ENCODE peak calls at places on chromosomes 16 and 17, in nine cellular contexts. One of them, this sample, is unnamed.

GRCh38 chr16:10970065-10970464 is 25.7 kb downstream of the CLEC16A start:
- DNase-seq in left ventricle myocardium inferior: no peak
- DNase-seq in CD4-positive, alpha-beta T cell: no peak
- DNase-seq in psoas muscle: no peak
- DNase-seq in MM.1S: no peak
- DNase-seq in OCI-LY7: no peak
- DNase-seq in lower leg skin: no peak
- DNase-seq in progenitor cell of endocrine pancreas: no peak
- DNase-seq in fibroblast of mammary gland: peak; percentile 57
- DNase-seq in this sample: no peak

GRCh38 chr16:81623365-81624102 is 155.6 kb upstream of the PLCG2 start:
- DNase-seq in OCI-LY7: peak; percentile 72
- DNase-seq in lower leg skin: no peak
- DNase-seq in progenitor cell of endocrine pancreas: no peak
- DNase-seq in left ventricle myocardium inferior: no peak
- DNase-seq in psoas muscle: no peak
- DNase-seq in MM.1S: peak; percentile 65
- DNase-seq in CD4-positive, alpha-beta T cell: peak; percentile 43
- DNase-seq in fibroblast of mammary gland: peak; percentile 54
- DNase-seq in this sample: peak; percentile 66

GRCh38 chr16:86363057-86363490 is 147.3 kb upstream of the FOXF1 start:
- DNase-seq in psoas muscle: no peak
- DNase-seq in lower leg skin: no peak
- DNase-seq in MM.1S: no peak
- DNase-seq in CD4-positive, alpha-beta T cell: no peak
- DNase-seq in OCI-LY7: no peak
- DNase-seq in progenitor cell of endocrine pancreas: no peak
- DNase-seq in left ventricle myocardium inferior: no peak
- DNase-seq in fibroblast of mammary gland: peak; percentile 96
- DNase-seq in this sample: no peak

GRCh38 chr17:48503747-48504146 is 27.1 kb downstream of the HOXB1 start:
- DNase-seq in lower leg skin: no peak
- DNase-seq in CD4-positive, alpha-beta T cell: no peak
- DNase-seq in MM.1S: no peak
- DNase-seq in progenitor cell of endocrine pancreas: no peak
- DNase-seq in left ventricle myocardium inferior: no peak
- DNase-seq in fibroblast of mammary gland: no peak
- DNase-seq in OCI-LY7: no peak
- DNase-seq in psoas muscle: no peak
- DNase-seq in this sample: no peak

GRCh38 chr17:73641779-73642580 is 2.3 kb downstream of the SDK2 start:
- DNase-seq in psoas muscle: peak; percentile 34
- DNase-seq in CD4-positive, alpha-beta T cell: no peak
- DNase-seq in MM.1S: no peak
- DNase-seq in fibroblast of mammary gland: no peak
- DNase-seq in left ventricle myocardium inferior: no peak
- DNase-seq in progenitor cell of endocrine pancreas: no peak
- DNase-seq in OCI-LY7: peak; percentile 33
- DNase-seq in lower leg skin: no peak
- DNase-seq in this sample: no peak

GRCh38 chr17:82204831-82205719 is 7.6 kb downstream of the CCDC57 start:
- DNase-seq in OCI-LY7: no peak
- DNase-seq in CD4-positive, alpha-beta T cell: no peak
- DNase-seq in lower leg skin: no peak
- DNase-seq in psoas muscle: no peak
- DNase-seq in progenitor cell of endocrine pancreas: no peak
- DNase-seq in fibroblast of mammary gland: peak; percentile 87
- DNase-seq in MM.1S: no peak
- DNase-seq in left ventricle myocardium inferior: no peak
- DNase-seq in this sample: no peak

GRCh38 chr17:31853911-31854470 is 5.1 kb downstream of the COPRS start:
- DNase-seq in lower leg skin: no peak
- DNase-seq in progenitor cell of endocrine pancreas: no peak
- DNase-seq in MM.1S: no peak
- DNase-seq in OCI-LY7: no peak
- DNase-seq in psoas muscle: no peak
- DNase-seq in left ventricle myocardium inferior: no peak
- DNase-seq in CD4-positive, alpha-beta T cell: no peak
- DNase-seq in fibroblast of mammary gland: no peak
- DNase-seq in this sample: no peak

GRCh38 chr17:29620271-29620670 is 2.4 kb downstream of the CORO6 start:
- DNase-seq in CD4-positive, alpha-beta T cell: no peak
- DNase-seq in MM.1S: no peak
- DNase-seq in left ventricle myocardium inferior: no peak
- DNase-seq in lower leg skin: no peak
- DNase-seq in psoas muscle: peak; percentile 85
- DNase-seq in fibroblast of mammary gland: peak; percentile 48
- DNase-seq in OCI-LY7: no peak
- DNase-seq in progenitor cell of endocrine pancreas: no peak
- DNase-seq in this sample: no peak

GRCh38 chr17:70296456-70296855 is 127.1 kb downstream of the KCNJ2 start:
- DNase-seq in psoas muscle: no peak
- DNase-seq in CD4-positive, alpha-beta T cell: no peak
- DNase-seq in OCI-LY7: no peak
- DNase-seq in MM.1S: no peak
- DNase-seq in lower leg skin: no peak
- DNase-seq in left ventricle myocardium inferior: no peak
- DNase-seq in progenitor cell of endocrine pancreas: no peak
- DNase-seq in fibroblast of mammary gland: no peak
- DNase-seq in this sample: no peak

GRCh38 chr17:28982191-28982793 is 23.5 kb downstream of the SEZ6 start:
- DNase-seq in progenitor cell of endocrine pancreas: no peak
- DNase-seq in MM.1S: peak; percentile 87
- DNase-seq in CD4-positive, alpha-beta T cell: peak; percentile 21
- DNase-seq in left ventricle myocardium inferior: no peak
- DNase-seq in OCI-LY7: peak; percentile 84
- DNase-seq in fibroblast of mammary gland: no peak
- DNase-seq in lower leg skin: peak; percentile 35
- DNase-seq in psoas muscle: no peak
- DNase-seq in this sample: peak; percentile 62

GRCh38 chr17:16980813-16981731 is 9.2 kb upstream of the TNFRSF13B start:
- DNase-seq in MM.1S: peak; percentile 4
- DNase-seq in lower leg skin: no peak
- DNase-seq in psoas muscle: peak; percentile 40
- DNase-seq in OCI-LY7: no peak
- DNase-seq in fibroblast of mammary gland: peak; percentile 8
- DNase-seq in progenitor cell of endocrine pancreas: no peak
- DNase-seq in CD4-positive, alpha-beta T cell: no peak
- DNase-seq in left ventricle myocardium inferior: no peak
- DNase-seq in this sample: peak; percentile 72

GRCh38 chr16:50451951-50452508 is 83.2 kb upstream of the BRD7 start:
- DNase-seq in MM.1S: no peak
- DNase-seq in left ventricle myocardium inferior: no peak
- DNase-seq in fibroblast of mammary gland: no peak
- DNase-seq in OCI-LY7: no peak
- DNase-seq in progenitor cell of endocrine pancreas: no peak
- DNase-seq in psoas muscle: no peak
- DNase-seq in lower leg skin: no peak
- DNase-seq in CD4-positive, alpha-beta T cell: no peak
- DNase-seq in this sample: no peak

GRCh38 chr16:26569793-26570192 is 496.9 kb upstream of the C16orf82 start:
- DNase-seq in fibroblast of mammary gland: no peak
- DNase-seq in lower leg skin: no peak
- DNase-seq in MM.1S: peak; percentile 43
- DNase-seq in left ventricle myocardium inferior: no peak
- DNase-seq in CD4-positive, alpha-beta T cell: no peak
- DNase-seq in progenitor cell of endocrine pancreas: no peak
- DNase-seq in psoas muscle: no peak
- DNase-seq in OCI-LY7: peak; percentile 46
- DNase-seq in this sample: no peak
- TF ChIP-seq CTCF in fibroblast of mammary gland: no peak
- TF ChIP-seq CTCF in lower leg skin: no peak
- TF ChIP-seq CTCF in MM.1S: peak; percentile 54
- TF ChIP-seq CTCF in left ventricle myocardium inferior: peak; percentile 44
- TF ChIP-seq CTCF in CD4-positive, alpha-beta T cell: no peak
- TF ChIP-seq CTCF in progenitor cell of endocrine pancreas: peak; percentile 54
- TF ChIP-seq CTCF in psoas muscle: peak; percentile 11
- TF ChIP-seq CTCF in OCI-LY7: peak; percentile 83
- TF ChIP-seq CTCF in this sample: peak; percentile 34

GRCh38 chr16:67426022-67426421 is 4.9 kb upstream of the HSD11B2 start:
- DNase-seq in OCI-LY7: no peak
- DNase-seq in MM.1S: no peak
- DNase-seq in CD4-positive, alpha-beta T cell: no peak
- DNase-seq in lower leg skin: no peak
- DNase-seq in psoas muscle: no peak
- DNase-seq in fibroblast of mammary gland: no peak
- DNase-seq in progenitor cell of endocrine pancreas: no peak
- DNase-seq in left ventricle myocardium inferior: no peak
- DNase-seq in this sample: no peak
- TF ChIP-seq CTCF in OCI-LY7: no peak
- TF ChIP-seq CTCF in MM.1S: no peak
- TF ChIP-seq CTCF in CD4-positive, alpha-beta T cell: no peak
- TF ChIP-seq CTCF in lower leg skin: no peak
- TF ChIP-seq CTCF in psoas muscle: no peak
- TF ChIP-seq CTCF in fibroblast of mammary gland: no peak
- TF ChIP-seq CTCF in progenitor cell of endocrine pancreas: no peak
- TF ChIP-seq CTCF in left ventricle myocardium inferior: no peak
- TF ChIP-seq CTCF in this sample: no peak

DNA sequence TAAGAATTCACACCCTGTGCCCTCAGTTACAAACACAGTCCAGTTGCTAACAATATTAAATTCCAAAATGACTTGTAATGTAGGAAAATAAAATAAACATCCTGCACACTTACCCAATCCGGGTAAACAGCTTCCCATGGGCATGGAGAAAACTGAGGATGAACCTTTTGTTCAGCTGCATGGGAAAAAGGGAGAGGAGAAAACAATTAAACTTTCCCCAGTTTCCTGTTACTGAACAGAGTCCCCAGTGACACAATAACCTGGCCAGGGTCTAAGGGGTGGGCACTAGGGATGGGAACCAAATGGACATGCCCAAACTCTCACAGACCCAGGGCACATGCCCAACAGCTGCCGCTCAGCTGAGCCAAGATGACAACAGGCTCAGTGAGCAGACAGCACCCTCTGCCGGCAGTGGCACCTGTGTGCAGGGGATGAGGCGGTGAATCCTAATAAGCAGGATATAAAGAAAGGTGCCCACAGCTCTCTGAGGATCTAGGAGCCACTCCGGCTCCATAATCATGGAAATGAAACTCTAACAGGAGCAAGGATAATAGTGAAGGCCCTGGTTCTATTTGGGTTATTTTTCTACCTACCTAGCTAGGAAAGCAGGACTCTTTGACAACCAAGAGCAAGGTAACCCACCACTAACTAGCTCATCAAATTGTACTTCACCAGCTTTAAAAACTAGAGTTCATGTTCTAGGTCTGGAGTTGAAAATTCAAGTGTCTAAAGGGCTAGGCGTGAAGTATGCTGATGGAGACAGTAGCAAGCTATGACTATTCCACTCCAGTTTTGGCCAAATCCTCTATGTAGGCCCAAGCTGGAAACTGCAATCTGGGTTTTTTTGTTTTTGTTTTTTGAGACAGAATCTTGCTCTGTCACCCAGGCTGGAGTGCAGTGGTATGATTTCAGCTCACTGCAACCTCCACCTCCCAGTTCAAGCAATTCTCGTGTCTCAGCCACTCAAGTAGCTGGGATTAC is 58.8 kb downstream of the SMG6 start:
- DNase-seq in left ventricle myocardium inferior: peak; percentile 84
- DNase-seq in MM.1S: peak; percentile 83
- DNase-seq in lower leg skin: peak; percentile 88
- DNase-seq in OCI-LY7: peak; percentile 84
- DNase-seq in CD4-positive, alpha-beta T cell: peak; percentile 78
- DNase-seq in psoas muscle: peak; percentile 95
- DNase-seq in progenitor cell of endocrine pancreas: peak; percentile 63
- DNase-seq in fibroblast of mammary gland: peak; percentile 96
- DNase-seq in this sample: peak; percentile 78
- TF ChIP-seq CTCF in left ventricle myocardium inferior: peak; percentile 99
- TF ChIP-seq CTCF in MM.1S: peak; percentile 98
- TF ChIP-seq CTCF in lower leg skin: peak; percentile 66
- TF ChIP-seq CTCF in OCI-LY7: peak; percentile 99
- TF ChIP-seq CTCF in CD4-positive, alpha-beta T cell: peak; percentile 94
- TF ChIP-seq CTCF in psoas muscle: peak; percentile 99
- TF ChIP-seq CTCF in progenitor cell of endocrine pancreas: peak; percentile 91
- TF ChIP-seq CTCF in fibroblast of mammary gland: peak; percentile 99
- TF ChIP-seq CTCF in this sample: peak; percentile 100

GRCh38 chr17:18323007-18323406 is 7.9 kb downstream of the SMCR8 start:
- DNase-seq in MM.1S: no peak
- DNase-seq in progenitor cell of endocrine pancreas: no peak
- DNase-seq in CD4-positive, alpha-beta T cell: no peak
- DNase-seq in OCI-LY7: peak; percentile 25
- DNase-seq in lower leg skin: no peak
- DNase-seq in left ventricle myocardium inferior: no peak
- DNase-seq in fibroblast of mammary gland: peak; percentile 53
- DNase-seq in psoas muscle: no peak
- DNase-seq in this sample: no peak
- TF ChIP-seq CTCF in MM.1S: peak; percentile 6
- TF ChIP-seq CTCF in progenitor cell of endocrine pancreas: no peak
- TF ChIP-seq CTCF in CD4-positive, alpha-beta T cell: no peak
- TF ChIP-seq CTCF in OCI-LY7: peak; percentile 62
- TF ChIP-seq CTCF in lower leg skin: no peak
- TF ChIP-seq CTCF in left ventricle myocardium inferior: no peak
- TF ChIP-seq CTCF in fibroblast of mammary gland: peak; percentile 13
- TF ChIP-seq CTCF in psoas muscle: no peak
- TF ChIP-seq CTCF in this sample: no peak

GRCh38 chr16:22253272-22253671 is 43.9 kb upstream of the POLR3E start:
- DNase-seq in psoas muscle: no peak
- DNase-seq in fibroblast of mammary gland: no peak
- DNase-seq in lower leg skin: no peak
- DNase-seq in MM.1S: no peak
- DNase-seq in left ventricle myocardium inferior: no peak
- DNase-seq in OCI-LY7: no peak
- DNase-seq in progenitor cell of endocrine pancreas: no peak
- DNase-seq in CD4-positive, alpha-beta T cell: no peak
- DNase-seq in this sample: no peak

GRCh38 chr16:22250522-22250921 is 44.4 kb downstream of the EEF2K start:
- DNase-seq in psoas muscle: peak; percentile 64
- DNase-seq in left ventricle myocardium inferior: no peak
- DNase-seq in lower leg skin: no peak
- DNase-seq in fibroblast of mammary gland: peak; percentile 45
- DNase-seq in MM.1S: no peak
- DNase-seq in OCI-LY7: no peak
- DNase-seq in CD4-positive, alpha-beta T cell: no peak
- DNase-seq in progenitor cell of endocrine pancreas: no peak
- DNase-seq in this sample: no peak

GRCh38 chr16:22257440-22257839 is 39.8 kb upstream of the POLR3E start:
- DNase-seq in OCI-LY7: no peak
- DNase-seq in CD4-positive, alpha-beta T cell: no peak
- DNase-seq in psoas muscle: no peak
- DNase-seq in MM.1S: no peak
- DNase-seq in progenitor cell of endocrine pancreas: no peak
- DNase-seq in left ventricle myocardium inferior: no peak
- DNase-seq in lower leg skin: no peak
- DNase-seq in fibroblast of mammary gland: no peak
- DNase-seq in this sample: no peak

GRCh38 chr16:22252317-22252716 is 44.9 kb upstream of the POLR3E start:
- DNase-seq in fibroblast of mammary gland: no peak
- DNase-seq in psoas muscle: no peak
- DNase-seq in lower leg skin: no peak
- DNase-seq in OCI-LY7: no peak
- DNase-seq in left ventricle myocardium inferior: no peak
- DNase-seq in MM.1S: no peak
- DNase-seq in CD4-positive, alpha-beta T cell: no peak
- DNase-seq in progenitor cell of endocrine pancreas: no peak
- DNase-seq in this sample: no peak

GRCh38 chr16:22255335-22255734 is 41.9 kb upstream of the POLR3E start:
- DNase-seq in lower leg skin: no peak
- DNase-seq in MM.1S: no peak
- DNase-seq in psoas muscle: no peak
- DNase-seq in fibroblast of mammary gland: no peak
- DNase-seq in progenitor cell of endocrine pancreas: no peak
- DNase-seq in CD4-positive, alpha-beta T cell: no peak
- DNase-seq in OCI-LY7: peak; percentile 7
- DNase-seq in left ventricle myocardium inferior: no peak
- DNase-seq in this sample: no peak
- TF ChIP-seq CTCF in lower leg skin: no peak
- TF ChIP-seq CTCF in MM.1S: no peak
- TF ChIP-seq CTCF in psoas muscle: no peak
- TF ChIP-seq CTCF in fibroblast of mammary gland: no peak
- TF ChIP-seq CTCF in progenitor cell of endocrine pancreas: no peak
- TF ChIP-seq CTCF in CD4-positive, alpha-beta T cell: no peak
- TF ChIP-seq CTCF in OCI-LY7: no peak
- TF ChIP-seq CTCF in left ventricle myocardium inferior: no peak
- TF ChIP-seq CTCF in this sample: no peak

This sample was measured in GM10248.